ENCODE peak calls at places on chromosome 11, in seven cellular contexts. Q, A, S, E, F, D and Z are unnamed samples.

GRCh38 chr11:112023104-112023503 is 2.1 kb upstream of the DLAT start:
- DNase-seq in Q (no peak), A (no peak), S (no peak), E (no peak), F (no peak), D (no peak), Z (no peak)

GRCh38 chr11:66012371-66012945 is 650 bp downstream of the CST6 start:
- DNase-seq in Q (no peak), A (no peak), S (no peak), E (no peak), F (no peak), D (no peak), Z (peak; percentile 39)

GRCh38 chr11:105706025-105706530 is 96.2 kb downstream of the GRIA4 start:
- DNase-seq in Q (no peak), A (no peak), S (no peak), E (no peak), F (no peak), D (no peak), Z (no peak)

GRCh38 chr11:20161923-20162322 is 1.6 kb upstream of the DBX1 start:
- DNase-seq in Q (no peak), A (no peak), S (no peak), E (no peak), F (peak; percentile 17), D (no peak), Z (no peak)

GRCh38 chr11:134497586-134497985 is 85.5 kb upstream of the B3GAT1 start:
- DNase-seq in Q (no peak), A (peak; percentile 77), S (peak; percentile 28), E (peak; percentile 20), F (no peak), D (no peak), Z (no peak)

GRCh38 chr11:110000045-110000502 is 93.1 kb upstream of the ZC3H12C start:
- DNase-seq in Q (peak; percentile 23), A (no peak), S (no peak), E (no peak), F (peak; percentile 96), D (peak; percentile 73), Z (no peak)

GRCh38 chr11:43852057-43852636 is 28.5 kb upstream of the ALKBH3 start:
- DNase-seq in Q (peak; percentile 67), A (peak; percentile 34), S (no peak), E (peak; percentile 34), F (peak; percentile 82), D (peak; percentile 57), Z (no peak)

GRCh38 chr11:126573325-126574076 is 218.0 kb downstream of the ST3GAL4 start:
- DNase-seq in Q (no peak), A (no peak), S (no peak), E (no peak), F (no peak), D (no peak), Z (no peak)

GRCh38 chr11:255176-255575 is 18.4 kb downstream of the PSMD13 start:
- DNase-seq in Q (no peak), A (no peak), S (no peak), E (no peak), F (no peak), D (no peak), Z (no peak)

GRCh38 chr11:94139421-94139820 is 10.8 kb downstream of the PANX1 start:
- DNase-seq in Q (no peak), A (no peak), S (no peak), E (no peak), F (no peak), D (no peak), Z (peak; percentile 33)
- H3K9me3 ChIP-seq in Q (no peaks in the 10 kb centered on the region), A (no peaks in the 10 kb centered on the region), S (no peaks in the 10 kb centered on the region), E (no peaks in the 10 kb centered on the region), F (no peaks in the 10 kb centered on the region), D (no peaks in the 10 kb centered on the region), Z (no peaks in the 10 kb centered on the region)

DNA sequence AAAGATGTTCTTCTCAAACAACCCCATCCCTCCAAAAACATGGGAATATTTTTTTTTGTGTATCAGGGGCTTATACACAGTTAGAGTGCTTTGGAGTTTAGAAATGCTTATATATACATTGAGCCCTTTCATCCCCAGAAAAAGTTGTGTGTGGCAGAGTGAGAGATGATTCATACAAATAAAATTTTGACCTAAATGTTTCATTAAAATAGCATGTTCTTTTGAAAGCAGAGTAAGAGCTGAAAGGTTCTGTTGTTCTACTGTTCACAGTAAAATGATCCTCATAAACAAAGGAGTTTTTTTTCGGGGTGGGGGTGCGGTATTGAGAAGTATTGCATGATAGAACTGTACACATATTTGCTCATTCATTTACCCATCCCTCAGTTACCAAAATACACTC is 512.4 kb downstream of the DLG2 start:
- DNase-seq in Q (no peak), A (no peak), S (no peak), E (no peak), F (no peak), D (no peak), Z (no peak)
- H3K27me3 ChIP-seq in Q (no peaks in the 10 kb centered on the region), A (no peaks in the 10 kb centered on the region), S (no peaks in the 10 kb centered on the region), E (no peaks in the 10 kb centered on the region), F (no peaks in the 10 kb centered on the region), D (no peaks in the 10 kb centered on the region), Z (no peaks in the 10 kb centered on the region)

GRCh38 chr11:70605846-70606245 is 207.5 kb downstream of the CTTN start:
- DNase-seq in Q (no peak), A (no peak), S (no peak), E (no peak), F (no peak), D (no peak), Z (no peak)
- H3K9me3 ChIP-seq in Q (no peaks in the 10 kb centered on the region), A (no peaks in the 10 kb centered on the region), S (no peaks in the 10 kb centered on the region), E (no peaks in the 10 kb centered on the region), F (no peaks in the 10 kb centered on the region), D (no peaks in the 10 kb centered on the region), Z (no peaks in the 10 kb centered on the region)

GRCh38 chr11:130423541-130424155 is 4.8 kb downstream of the ADAMTS8 start:
- DNase-seq in Q (no peak), A (no peak), S (no peak), E (no peak), F (no peak), D (no peak), Z (no peak)

GRCh38 chr11:130420478-130421198 is 7.8 kb downstream of the ADAMTS8 start:
- DNase-seq in Q (no peak), A (no peak), S (no peak), E (no peak), F (no peak), D (no peak), Z (no peak)

GRCh38 chr11:130421199-130421585 is 7.2 kb downstream of the ADAMTS8 start:
- DNase-seq in Q (no peak), A (no peak), S (no peak), E (no peak), F (no peak), D (no peak), Z (no peak)

GRCh38 chr11:130421697-130422096 is 6.7 kb downstream of the ADAMTS8 start:
- DNase-seq in Q (no peak), A (no peak), S (no peak), E (no peak), F (no peak), D (no peak), Z (no peak)

DNA sequence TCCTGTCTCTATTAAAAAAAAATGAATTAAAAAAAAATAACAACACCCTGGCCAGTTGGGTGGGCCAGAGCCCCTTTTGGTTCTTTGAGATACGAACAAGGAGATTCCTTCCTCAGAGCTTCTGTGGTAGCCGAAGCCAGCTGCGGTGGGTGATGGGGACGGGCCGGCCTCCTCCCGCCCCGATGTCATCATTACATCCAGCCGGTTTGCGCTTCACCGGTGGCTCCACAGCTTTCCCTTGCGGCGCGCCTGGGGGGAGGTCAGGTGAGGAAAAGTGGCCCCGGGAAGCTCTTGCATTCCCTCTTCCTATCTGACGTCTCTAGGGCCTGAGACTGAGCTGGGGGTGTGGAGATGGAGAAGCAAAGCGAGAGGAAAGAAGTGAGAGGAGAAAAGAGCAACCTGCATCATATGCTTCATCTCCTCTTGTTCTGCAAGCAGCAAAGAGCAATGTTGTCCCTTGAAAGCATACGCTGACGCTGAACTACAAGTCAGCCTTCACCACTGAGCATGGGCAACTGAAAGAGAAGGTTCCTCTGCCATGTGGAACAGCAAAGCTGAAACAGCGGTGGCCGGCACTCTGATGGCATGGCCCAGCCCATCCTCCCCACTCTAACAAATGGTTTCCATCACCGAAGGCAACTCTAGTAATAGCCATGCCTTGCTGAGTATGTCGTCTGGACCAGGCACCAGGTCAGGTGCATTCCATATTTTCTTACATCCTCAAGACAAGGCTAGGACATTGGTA is 6.0 kb downstream of the ADAMTS8 start:
- DNase-seq in Q (no peak), A (no peak), S (no peak), E (no peak), F (no peak), D (no peak), Z (no peak)
- H3K27me3 ChIP-seq in Q (peaks cover 44% of the 10 kb centered on the region), A (peaks cover 19% of the 10 kb centered on the region), S (no peaks in the 10 kb centered on the region), E (peaks cover 15% of the 10 kb centered on the region), F (peaks cover 30% of the 10 kb centered on the region), D (peaks cover 22% of the 10 kb centered on the region), Z (peaks cover 4% of the 10 kb centered on the region)

DNA sequence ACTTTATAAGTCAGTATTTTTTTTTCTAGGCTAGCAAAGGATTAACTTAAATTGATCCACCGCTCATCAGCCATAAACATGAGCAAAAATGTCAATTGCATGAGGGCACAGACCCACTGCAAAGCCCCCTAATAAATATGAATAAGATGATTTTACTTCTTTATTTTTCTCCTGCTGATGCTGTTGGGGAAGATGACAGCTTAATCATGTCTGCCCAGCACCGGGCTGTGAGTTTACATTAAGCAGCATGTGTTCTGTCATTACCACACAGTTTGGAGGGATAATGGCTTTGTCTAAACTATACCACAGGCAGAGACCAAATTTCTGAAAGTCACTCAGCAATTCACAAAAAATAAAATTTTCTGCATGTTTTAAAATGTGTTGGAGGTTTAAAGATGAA is 346.3 kb downstream of the LRRC4C start:
- DNase-seq in Q (no peak), A (no peak), S (no peak), E (no peak), F (no peak), D (no peak), Z (no peak)
- H3K9me3 ChIP-seq in Q (peaks cover 9% of the 10 kb centered on the region), A (no peaks in the 10 kb centered on the region), S (no peaks in the 10 kb centered on the region), E (no peaks in the 10 kb centered on the region), F (no peaks in the 10 kb centered on the region), D (no peaks in the 10 kb centered on the region), Z (no peaks in the 10 kb centered on the region)

GRCh38 chr11:14242198-14242597 is 116.8 kb downstream of the RRAS2 start:
- DNase-seq in Q (no peak), A (no peak), S (no peak), E (no peak), F (no peak), D (no peak), Z (no peak)

GRCh38 chr11:14248577-14248976 is 110.4 kb downstream of the RRAS2 start:
- DNase-seq in Q (no peak), A (no peak), S (no peak), E (no peak), F (no peak), D (no peak), Z (no peak)

GRCh38 chr11:14244926-14245325 is 114.1 kb downstream of the RRAS2 start:
- DNase-seq in Q (no peak), A (no peak), S (no peak), E (no peak), F (no peak), D (no peak), Z (no peak)

GRCh38 chr11:14237333-14237988 is 121.5 kb downstream of the RRAS2 start:
- DNase-seq in Q (no peak), A (peak; percentile 25), S (no peak), E (no peak), F (no peak), D (no peak), Z (no peak)

DNA sequence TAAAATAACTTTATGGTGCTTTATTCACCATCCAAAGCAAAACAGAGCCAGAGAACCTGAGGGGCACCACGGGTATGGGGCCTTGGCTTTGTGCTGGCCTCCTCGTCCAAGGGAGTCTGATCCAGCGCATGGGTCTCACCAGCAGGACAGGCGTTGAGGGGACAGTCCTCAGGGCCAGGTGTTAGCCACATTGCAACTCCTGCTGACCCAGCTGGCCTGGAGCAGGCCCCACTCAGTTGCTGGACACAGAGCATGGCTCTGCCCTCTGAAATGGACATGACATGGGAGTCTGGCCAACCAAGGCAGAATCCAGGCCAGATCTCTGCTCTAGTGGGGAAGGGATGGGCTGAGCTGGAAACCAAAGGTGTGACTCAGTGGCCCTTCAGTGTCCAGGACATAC is 116.2 kb downstream of the RRAS2 start:
- DNase-seq in Q (no peak), A (no peak), S (no peak), E (no peak), F (no peak), D (no peak), Z (no peak)
- H3K27me3 ChIP-seq in Q (peaks cover 22% of the 10 kb centered on the region), A (no peaks in the 10 kb centered on the region), S (peaks cover 4% of the 10 kb centered on the region), E (no peaks in the 10 kb centered on the region), F (no peaks in the 10 kb centered on the region), D (peaks cover 26% of the 10 kb centered on the region), Z (no peaks in the 10 kb centered on the region)